ENCODE peak calls at places on chromosomes 6 and 20, in six cellular contexts. One of them, this sample, is unnamed.

GRCh38 chr6:53906842-53907241 is 112.0 kb downstream of the LRRC1 start:
- DNase-seq in stimulated activated CD8-positive, alpha-beta memory T cell treated with anti-CD3 and anti-CD28 coated beads, Interleukin-15, amount 100 ng/mL, for 48 hours: no peak
- DNase-seq in HT1080: no peak
- DNase-seq in AG09309: no peak
- DNase-seq in CMK: no peak
- DNase-seq in LHCN-M2: peak
- DNase-seq in this sample: no peak

GRCh38 chr20:10263385-10264165 is 44.9 kb downstream of the SNAP25 start:
- DNase-seq in AG09309: no peak
- DNase-seq in LHCN-M2: peak
- DNase-seq in stimulated activated CD8-positive, alpha-beta memory T cell treated with anti-CD3 and anti-CD28 coated beads, Interleukin-15, amount 100 ng/mL, for 48 hours: no peak
- DNase-seq in CMK: no peak
- DNase-seq in HT1080: no peak
- DNase-seq in this sample: no peak

GRCh38 chr6:136486357-136486756 is 63.9 kb downstream of the MAP7 start:
- DNase-seq in LHCN-M2: no peak
- DNase-seq in stimulated activated CD8-positive, alpha-beta memory T cell treated with anti-CD3 and anti-CD28 coated beads, Interleukin-15, amount 100 ng/mL, for 48 hours: no peak
- DNase-seq in CMK: no peak
- DNase-seq in AG09309: no peak
- DNase-seq in HT1080: no peak
- DNase-seq in this sample: no peak

GRCh38 chr20:59006864-59007757 is at the start of gene CTSZ:
- DNase-seq in CMK: no peak
- DNase-seq in HT1080: peak
- DNase-seq in LHCN-M2: peak
- DNase-seq in AG09309: no peak
- DNase-seq in stimulated activated CD8-positive, alpha-beta memory T cell treated with anti-CD3 and anti-CD28 coated beads, Interleukin-15, amount 100 ng/mL, for 48 hours: no peak
- DNase-seq in this sample: no peak

GRCh38 chr20:49792006-49792405 is 20.6 kb upstream of the SLC9A8 start:
- DNase-seq in LHCN-M2: peak
- DNase-seq in HT1080: no peak
- DNase-seq in CMK: no peak
- DNase-seq in stimulated activated CD8-positive, alpha-beta memory T cell treated with anti-CD3 and anti-CD28 coated beads, Interleukin-15, amount 100 ng/mL, for 48 hours: no peak
- DNase-seq in AG09309: no peak
- DNase-seq in this sample: no peak

GRCh38 chr6:160733045-160733646 is 31.1 kb downstream of the PLG start:
- DNase-seq in CMK: no peak
- DNase-seq in LHCN-M2: peak
- DNase-seq in AG09309: peak
- DNase-seq in HT1080: peak
- DNase-seq in stimulated activated CD8-positive, alpha-beta memory T cell treated with anti-CD3 and anti-CD28 coated beads, Interleukin-15, amount 100 ng/mL, for 48 hours: no peak
- DNase-seq in this sample: peak

GRCh38 chr20:14778096-14778495 is 440.7 kb upstream of the FLRT3 start:
- DNase-seq in AG09309: no peak
- DNase-seq in HT1080: no peak
- DNase-seq in stimulated activated CD8-positive, alpha-beta memory T cell treated with anti-CD3 and anti-CD28 coated beads, Interleukin-15, amount 100 ng/mL, for 48 hours: no peak
- DNase-seq in CMK: no peak
- DNase-seq in LHCN-M2: no peak
- DNase-seq in this sample: no peak

GRCh38 chr20:32560989-32561830 is 23.9 kb downstream of the NOL4L start:
- DNase-seq in AG09309: no peak
- DNase-seq in stimulated activated CD8-positive, alpha-beta memory T cell treated with anti-CD3 and anti-CD28 coated beads, Interleukin-15, amount 100 ng/mL, for 48 hours: no peak
- DNase-seq in HT1080: no peak
- DNase-seq in LHCN-M2: no peak
- DNase-seq in CMK: no peak
- DNase-seq in this sample: no peak

GRCh38 chr6:32984639-32985389 is 16.4 kb downstream of the BRD2 start:
- DNase-seq in HT1080: peak
- DNase-seq in LHCN-M2: peak
- DNase-seq in AG09309: peak
- DNase-seq in CMK: no peak
- DNase-seq in stimulated activated CD8-positive, alpha-beta memory T cell treated with anti-CD3 and anti-CD28 coated beads, Interleukin-15, amount 100 ng/mL, for 48 hours: peak
- DNase-seq in this sample: peak

GRCh38 chr20:9912858-9913434 is 74.1 kb upstream of the PAK5 start:
- DNase-seq in AG09309: peak
- DNase-seq in HT1080: peak
- DNase-seq in LHCN-M2: peak
- DNase-seq in CMK: no peak
- DNase-seq in stimulated activated CD8-positive, alpha-beta memory T cell treated with anti-CD3 and anti-CD28 coated beads, Interleukin-15, amount 100 ng/mL, for 48 hours: no peak
- DNase-seq in this sample: peak

GRCh38 chr6:29504961-29505360 is 17.2 kb upstream of the MAS1L start:
- DNase-seq in LHCN-M2: no peak
- DNase-seq in CMK: no peak
- DNase-seq in HT1080: no peak
- DNase-seq in AG09309: no peak
- DNase-seq in stimulated activated CD8-positive, alpha-beta memory T cell treated with anti-CD3 and anti-CD28 coated beads, Interleukin-15, amount 100 ng/mL, for 48 hours: no peak
- DNase-seq in this sample: no peak

GRCh38 chr6:167568407-167569024 is 243.6 kb downstream of the TTLL2 start:
- DNase-seq in AG09309: no peak
- DNase-seq in CMK: no peak
- DNase-seq in stimulated activated CD8-positive, alpha-beta memory T cell treated with anti-CD3 and anti-CD28 coated beads, Interleukin-15, amount 100 ng/mL, for 48 hours: no peak
- DNase-seq in LHCN-M2: no peak
- DNase-seq in HT1080: no peak
- DNase-seq in this sample: no peak

GRCh38 chr6:100657678-100658330 is 193.1 kb upstream of the SIM1 start:
- DNase-seq in stimulated activated CD8-positive, alpha-beta memory T cell treated with anti-CD3 and anti-CD28 coated beads, Interleukin-15, amount 100 ng/mL, for 48 hours: no peak
- DNase-seq in AG09309: no peak
- DNase-seq in LHCN-M2: peak
- DNase-seq in HT1080: peak
- DNase-seq in CMK: no peak
- DNase-seq in this sample: no peak

GRCh38 chr20:8155229-8155628 is 23.2 kb downstream of the PLCB1 start:
- DNase-seq in HT1080: no peak
- DNase-seq in LHCN-M2: no peak
- DNase-seq in CMK: no peak
- DNase-seq in AG09309: no peak
- DNase-seq in stimulated activated CD8-positive, alpha-beta memory T cell treated with anti-CD3 and anti-CD28 coated beads, Interleukin-15, amount 100 ng/mL, for 48 hours: no peak
- DNase-seq in this sample: no peak

GRCh38 chr6:71810880-71811279 is 75.5 kb upstream of the RIMS1 start:
- DNase-seq in HT1080: no peak
- DNase-seq in stimulated activated CD8-positive, alpha-beta memory T cell treated with anti-CD3 and anti-CD28 coated beads, Interleukin-15, amount 100 ng/mL, for 48 hours: no peak
- DNase-seq in AG09309: no peak
- DNase-seq in LHCN-M2: no peak
- DNase-seq in CMK: no peak
- DNase-seq in this sample: no peak

GRCh38 chr6:17885079-17885478 is 102.4 kb downstream of the KIF13A start:
- DNase-seq in HT1080: no peak
- DNase-seq in AG09309: no peak
- DNase-seq in CMK: no peak
- DNase-seq in stimulated activated CD8-positive, alpha-beta memory T cell treated with anti-CD3 and anti-CD28 coated beads, Interleukin-15, amount 100 ng/mL, for 48 hours: no peak
- DNase-seq in LHCN-M2: no peak
- DNase-seq in this sample: no peak

GRCh38 chr6:31356216-31356945 is 598 bp downstream of the HLA-B start:
- DNase-seq in CMK: no peak
- DNase-seq in HT1080: no peak
- DNase-seq in LHCN-M2: no peak
- DNase-seq in AG09309: no peak
- DNase-seq in stimulated activated CD8-positive, alpha-beta memory T cell treated with anti-CD3 and anti-CD28 coated beads, Interleukin-15, amount 100 ng/mL, for 48 hours: no peak
- DNase-seq in this sample: no peak

GRCh38 chr20:61822396-61822795 is 243.3 kb downstream of the TAF4 start:
- DNase-seq in AG09309: no peak
- DNase-seq in CMK: no peak
- DNase-seq in stimulated activated CD8-positive, alpha-beta memory T cell treated with anti-CD3 and anti-CD28 coated beads, Interleukin-15, amount 100 ng/mL, for 48 hours: no peak
- DNase-seq in HT1080: no peak
- DNase-seq in LHCN-M2: no peak
- DNase-seq in this sample: no peak

GRCh38 chr20:48308882-48309281 is 518.9 kb downstream of the PREX1 start:
- DNase-seq in CMK: no peak
- DNase-seq in stimulated activated CD8-positive, alpha-beta memory T cell treated with anti-CD3 and anti-CD28 coated beads, Interleukin-15, amount 100 ng/mL, for 48 hours: no peak
- DNase-seq in AG09309: no peak
- DNase-seq in LHCN-M2: no peak
- DNase-seq in HT1080: no peak
- DNase-seq in this sample: no peak

GRCh38 chr20:41138217-41138526 is 829 bp downstream of the PLCG1 start:
- DNase-seq in CMK: no peak
- DNase-seq in stimulated activated CD8-positive, alpha-beta memory T cell treated with anti-CD3 and anti-CD28 coated beads, Interleukin-15, amount 100 ng/mL, for 48 hours: no peak
- DNase-seq in LHCN-M2: peak
- DNase-seq in AG09309: no peak
- DNase-seq in HT1080: no peak
- DNase-seq in this sample: no peak

GRCh38 chr20:402898-403581 is 5.1 kb upstream of the RBCK1 start:
- DNase-seq in AG09309: no peak
- DNase-seq in LHCN-M2: no peak
- DNase-seq in HT1080: no peak
- DNase-seq in CMK: no peak
- DNase-seq in stimulated activated CD8-positive, alpha-beta memory T cell treated with anti-CD3 and anti-CD28 coated beads, Interleukin-15, amount 100 ng/mL, for 48 hours: no peak
- DNase-seq in this sample: no peak

GRCh38 chr6:3870528-3870925 is 21.4 kb downstream of the FAM50B start:
- DNase-seq in CMK: no peak
- DNase-seq in AG09309: no peak
- DNase-seq in stimulated activated CD8-positive, alpha-beta memory T cell treated with anti-CD3 and anti-CD28 coated beads, Interleukin-15, amount 100 ng/mL, for 48 hours: no peak
- DNase-seq in LHCN-M2: no peak
- DNase-seq in HT1080: no peak
- DNase-seq in this sample: no peak

GRCh38 chr6:130385059-130385695 is 19.4 kb downstream of the TMEM200A start:
- DNase-seq in CMK: no peak
- DNase-seq in AG09309: peak
- DNase-seq in HT1080: no peak
- DNase-seq in stimulated activated CD8-positive, alpha-beta memory T cell treated with anti-CD3 and anti-CD28 coated beads, Interleukin-15, amount 100 ng/mL, for 48 hours: no peak
- DNase-seq in LHCN-M2: no peak
- DNase-seq in this sample: no peak

GRCh38 chr6:118677193-118677592 is 25.8 kb upstream of the CEP85L start:
- DNase-seq in stimulated activated CD8-positive, alpha-beta memory T cell treated with anti-CD3 and anti-CD28 coated beads, Interleukin-15, amount 100 ng/mL, for 48 hours: no peak
- DNase-seq in AG09309: no peak
- DNase-seq in CMK: no peak
- DNase-seq in LHCN-M2: no peak
- DNase-seq in HT1080: no peak
- DNase-seq in this sample: no peak

This sample was measured in HFF-Myc.